ENCODE peak calls at places on chromosomes 5 and 9, in six cellular contexts. One of them, this sample, is unnamed.

GRCh38 chr9:122126340-122127333 is 32.9 kb downstream of the NDUFA8 start:
- DNase-seq in cardiac muscle cell: no peak
- DNase-seq in upper lobe of left lung: no peak
- DNase-seq in esophagus squamous epithelium: no peak
- DNase-seq in ovary: no peak
- DNase-seq in aorta: no peak
- DNase-seq in this sample: no peak

GRCh38 chr5:174535691-174536090 is 188.7 kb upstream of the MSX2 start:
- DNase-seq in cardiac muscle cell: no peak
- DNase-seq in upper lobe of left lung: no peak
- DNase-seq in esophagus squamous epithelium: no peak
- DNase-seq in ovary: no peak
- DNase-seq in aorta: no peak
- DNase-seq in this sample: no peak

GRCh38 chr5:146475190-146475801 is 28.2 kb downstream of the TCERG1 start:
- DNase-seq in cardiac muscle cell: no peak
- DNase-seq in upper lobe of left lung: no peak
- DNase-seq in esophagus squamous epithelium: no peak
- DNase-seq in ovary: no peak
- DNase-seq in aorta: no peak
- DNase-seq in this sample: no peak

GRCh38 chr9:25481377-25481776 is 196.9 kb downstream of the TUSC1 start:
- DNase-seq in cardiac muscle cell: no peak
- DNase-seq in upper lobe of left lung: no peak
- DNase-seq in esophagus squamous epithelium: no peak
- DNase-seq in ovary: no peak
- DNase-seq in aorta: no peak
- DNase-seq in this sample: no peak

GRCh38 chr9:134296301-134297081 is 29.8 kb upstream of the RXRA start:
- DNase-seq in cardiac muscle cell: no peak
- DNase-seq in upper lobe of left lung: no peak
- DNase-seq in esophagus squamous epithelium: no peak
- DNase-seq in ovary: no peak
- DNase-seq in aorta: peak; percentile 44
- DNase-seq in this sample: no peak

GRCh38 chr9:114525505-114525904 is 20.2 kb upstream of the WHRN start:
- DNase-seq in cardiac muscle cell: no peak
- DNase-seq in upper lobe of left lung: no peak
- DNase-seq in esophagus squamous epithelium: no peak
- DNase-seq in ovary: no peak
- DNase-seq in aorta: no peak
- DNase-seq in this sample: no peak

GRCh38 chr5:143699121-143699520 is 112.8 kb upstream of the HMHB1 start:
- DNase-seq in cardiac muscle cell: no peak
- DNase-seq in upper lobe of left lung: no peak
- DNase-seq in esophagus squamous epithelium: no peak
- DNase-seq in ovary: no peak
- DNase-seq in aorta: no peak
- DNase-seq in this sample: no peak

GRCh38 chr5:125794922-125795321 is 628.3 kb upstream of the GRAMD2B start:
- DNase-seq in cardiac muscle cell: no peak
- DNase-seq in upper lobe of left lung: no peak
- DNase-seq in esophagus squamous epithelium: no peak
- DNase-seq in ovary: no peak
- DNase-seq in aorta: no peak
- DNase-seq in this sample: no peak

GRCh38 chr5:40879163-40879942 is 29.9 kb upstream of the C7 start:
- DNase-seq in cardiac muscle cell: peak; percentile 17
- DNase-seq in upper lobe of left lung: no peak
- DNase-seq in esophagus squamous epithelium: no peak
- DNase-seq in ovary: no peak
- DNase-seq in aorta: no peak
- DNase-seq in this sample: no peak

GRCh38 chr5:145847499-145848497 is 12.7 kb upstream of the PRELID2 start:
- DNase-seq in cardiac muscle cell: no peak
- DNase-seq in upper lobe of left lung: no peak
- DNase-seq in esophagus squamous epithelium: no peak
- DNase-seq in ovary: no peak
- DNase-seq in aorta: no peak
- DNase-seq in this sample: no peak

GRCh38 chr5:135034963-135035677 is 1.1 kb upstream of the PITX1 start:
- DNase-seq in cardiac muscle cell: no peak
- DNase-seq in upper lobe of left lung: no peak
- DNase-seq in esophagus squamous epithelium: no peak
- DNase-seq in ovary: no peak
- DNase-seq in aorta: peak; percentile 69
- DNase-seq in this sample: no peak
- H3K27ac ChIP-seq in cardiac muscle cell: no peak overlapping the region
- H3K27ac ChIP-seq in upper lobe of left lung: no peak overlapping the region
- H3K27ac ChIP-seq in esophagus squamous epithelium: peak overlapping the region; percentile 96
- H3K27ac ChIP-seq in ovary: no peak overlapping the region
- H3K27ac ChIP-seq in aorta: no peak overlapping the region
- H3K27ac ChIP-seq in this sample: no peak overlapping the region

DNA sequence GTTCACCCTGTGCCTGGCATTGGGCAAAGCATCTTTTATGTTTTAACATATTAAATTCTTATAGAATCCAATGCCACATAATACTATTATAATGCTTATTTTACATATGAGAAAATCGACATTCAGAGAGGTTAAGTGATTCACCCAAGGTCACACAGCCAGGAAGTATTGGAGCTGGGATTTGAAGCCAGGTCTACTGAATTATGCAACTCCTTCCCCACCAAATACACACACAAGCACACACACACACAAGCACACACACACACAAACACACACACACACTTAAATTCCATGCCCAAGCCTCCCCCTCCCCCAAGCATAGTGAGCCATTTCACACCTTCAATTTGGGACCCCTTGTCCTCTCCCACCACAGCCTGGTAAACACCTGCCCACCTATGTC is 37.4 kb downstream of the UBE2QL1 start:
- DNase-seq in cardiac muscle cell: no peak
- DNase-seq in upper lobe of left lung: no peak
- DNase-seq in esophagus squamous epithelium: no peak
- DNase-seq in ovary: no peak
- DNase-seq in aorta: no peak
- DNase-seq in this sample: no peak
- H3K27ac ChIP-seq in cardiac muscle cell: no peak overlapping the region
- H3K27ac ChIP-seq in upper lobe of left lung: no peak overlapping the region
- H3K27ac ChIP-seq in esophagus squamous epithelium: no peak overlapping the region
- H3K27ac ChIP-seq in ovary: no peak overlapping the region
- H3K27ac ChIP-seq in aorta: no peak overlapping the region
- H3K27ac ChIP-seq in this sample: no peak overlapping the region

GRCh38 chr5:87101321-87101720 is 166.4 kb upstream of the RASA1 start:
- DNase-seq in cardiac muscle cell: no peak
- DNase-seq in upper lobe of left lung: no peak
- DNase-seq in esophagus squamous epithelium: no peak
- DNase-seq in ovary: no peak
- DNase-seq in aorta: no peak
- DNase-seq in this sample: no peak

GRCh38 chr5:87102841-87103240 is 164.8 kb upstream of the RASA1 start:
- DNase-seq in cardiac muscle cell: no peak
- DNase-seq in upper lobe of left lung: no peak
- DNase-seq in esophagus squamous epithelium: no peak
- DNase-seq in ovary: no peak
- DNase-seq in aorta: no peak
- DNase-seq in this sample: no peak

GRCh38 chr5:87097664-87098063 is 170.0 kb upstream of the RASA1 start:
- DNase-seq in cardiac muscle cell: no peak
- DNase-seq in upper lobe of left lung: no peak
- DNase-seq in esophagus squamous epithelium: no peak
- DNase-seq in ovary: no peak
- DNase-seq in aorta: no peak
- DNase-seq in this sample: no peak

GRCh38 chr5:87099967-87100366 is 167.7 kb upstream of the RASA1 start:
- DNase-seq in cardiac muscle cell: no peak
- DNase-seq in upper lobe of left lung: no peak
- DNase-seq in esophagus squamous epithelium: no peak
- DNase-seq in ovary: no peak
- DNase-seq in aorta: no peak
- DNase-seq in this sample: no peak

DNA sequence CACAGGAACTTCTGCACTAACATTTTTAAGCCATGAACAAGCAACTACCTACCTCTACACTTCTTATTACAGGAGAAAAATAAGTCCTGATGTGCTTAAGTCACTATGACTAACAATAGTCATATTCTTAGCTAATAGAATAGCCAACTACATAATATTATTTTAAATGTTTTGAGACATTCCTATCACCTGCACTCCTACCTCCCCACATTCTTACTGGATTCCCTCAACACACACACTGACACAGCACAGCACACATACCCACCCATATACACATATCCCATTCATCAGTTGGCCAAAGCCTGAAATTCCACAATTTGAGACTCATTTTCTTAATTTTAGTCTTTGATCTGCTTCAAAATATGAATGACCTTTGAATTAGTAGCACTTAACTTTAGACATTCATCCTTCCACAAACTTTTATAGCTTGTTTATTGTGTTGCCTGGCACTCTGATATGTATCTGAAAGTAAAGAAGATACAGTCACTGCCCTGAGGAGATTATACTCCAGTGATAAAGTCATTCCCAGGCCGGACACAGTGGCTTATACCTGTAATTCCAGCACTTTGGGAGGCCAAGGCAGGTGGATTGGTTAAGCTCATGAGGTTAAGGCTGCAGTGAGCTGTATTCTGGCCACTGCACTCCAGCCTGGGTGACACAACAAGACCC is 168.3 kb upstream of the RASA1 start:
- DNase-seq in cardiac muscle cell: no peak
- DNase-seq in upper lobe of left lung: no peak
- DNase-seq in esophagus squamous epithelium: no peak
- DNase-seq in ovary: no peak
- DNase-seq in aorta: no peak
- DNase-seq in this sample: no peak
- H3K27ac ChIP-seq in cardiac muscle cell: no peak overlapping the region
- H3K27ac ChIP-seq in upper lobe of left lung: no peak overlapping the region
- H3K27ac ChIP-seq in esophagus squamous epithelium: no peak overlapping the region
- H3K27ac ChIP-seq in ovary: no peak overlapping the region
- H3K27ac ChIP-seq in aorta: no peak overlapping the region
- H3K27ac ChIP-seq in this sample: no peak overlapping the region

GRCh38 chr9:105291938-105292337 is 47.5 kb downstream of the SLC44A1 start:
- DNase-seq in cardiac muscle cell: peak; percentile 71
- DNase-seq in upper lobe of left lung: no peak
- DNase-seq in esophagus squamous epithelium: no peak
- DNase-seq in ovary: no peak
- DNase-seq in aorta: no peak
- DNase-seq in this sample: no peak

GRCh38 chr9:105290401-105290800 is 46.0 kb downstream of the SLC44A1 start:
- DNase-seq in cardiac muscle cell: no peak
- DNase-seq in upper lobe of left lung: no peak
- DNase-seq in esophagus squamous epithelium: no peak
- DNase-seq in ovary: no peak
- DNase-seq in aorta: no peak
- DNase-seq in this sample: no peak

GRCh38 chr9:105293408-105293807 is 49.0 kb downstream of the SLC44A1 start:
- DNase-seq in cardiac muscle cell: no peak
- DNase-seq in upper lobe of left lung: no peak
- DNase-seq in esophagus squamous epithelium: no peak
- DNase-seq in ovary: no peak
- DNase-seq in aorta: no peak
- DNase-seq in this sample: no peak

GRCh38 chr9:105295151-105295550 is 50.7 kb downstream of the SLC44A1 start:
- DNase-seq in cardiac muscle cell: no peak
- DNase-seq in upper lobe of left lung: no peak
- DNase-seq in esophagus squamous epithelium: no peak
- DNase-seq in ovary: no peak
- DNase-seq in aorta: no peak
- DNase-seq in this sample: no peak

GRCh38 chr9:105291422-105291859 is 47.0 kb downstream of the SLC44A1 start:
- DNase-seq in cardiac muscle cell: no peak
- DNase-seq in upper lobe of left lung: no peak
- DNase-seq in esophagus squamous epithelium: no peak
- DNase-seq in ovary: no peak
- DNase-seq in aorta: no peak
- DNase-seq in this sample: no peak
- H3K27ac ChIP-seq in cardiac muscle cell: peak overlapping the region; percentile 90
- H3K27ac ChIP-seq in upper lobe of left lung: no peak overlapping the region
- H3K27ac ChIP-seq in esophagus squamous epithelium: no peak overlapping the region
- H3K27ac ChIP-seq in ovary: no peak overlapping the region
- H3K27ac ChIP-seq in aorta: no peak overlapping the region
- H3K27ac ChIP-seq in this sample: no peak overlapping the region

DNA sequence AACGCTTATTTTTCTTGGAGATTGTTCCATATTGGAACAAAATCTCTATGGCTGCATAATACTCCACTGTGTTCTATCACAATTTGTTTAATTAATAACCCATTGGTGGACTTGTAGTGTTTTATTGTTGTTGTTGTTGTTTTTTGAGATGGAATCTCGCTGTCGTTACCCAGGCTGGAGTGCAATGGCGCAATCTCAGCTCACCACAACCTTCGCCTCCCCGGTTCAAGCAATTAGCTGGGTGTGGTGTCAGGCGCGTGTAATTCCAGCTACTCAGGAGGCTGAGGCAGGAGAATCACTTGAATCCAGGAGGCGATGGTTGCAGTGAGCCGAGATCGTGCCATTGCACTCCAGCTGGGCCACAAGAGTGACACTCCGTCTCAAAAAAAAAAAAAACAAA is 38.7 kb downstream of the SPRY4 start:
- DNase-seq in cardiac muscle cell: no peak
- DNase-seq in upper lobe of left lung: no peak
- DNase-seq in esophagus squamous epithelium: no peak
- DNase-seq in ovary: no peak
- DNase-seq in aorta: no peak
- DNase-seq in this sample: no peak
- H3K27ac ChIP-seq in cardiac muscle cell: no peak overlapping the region
- H3K27ac ChIP-seq in upper lobe of left lung: no peak overlapping the region
- H3K27ac ChIP-seq in esophagus squamous epithelium: no peak overlapping the region
- H3K27ac ChIP-seq in ovary: no peak overlapping the region
- H3K27ac ChIP-seq in aorta: no peak overlapping the region
- H3K27ac ChIP-seq in this sample: no peak overlapping the region

This sample was measured in tibial nerve.